ENCODE peak calls at places on chromosome 3, in ten cellular contexts. W is A549, C is breast epithelium, Y is body of pancreas, Z is stomach, J is endothelial cell of umbilical vein, M is GM12878, L is tibial nerve, O is transverse colon, U is Peyer's patch. S is an unnamed sample.

GRCh38 chr3:63351159-63352007 is 73.3 kb downstream of the SYNPR start:
- DNase-seq in W (peak), C (no peak), Y (no peak), Z (no peak), J (peak), M (peak), L (no peak), O (no peak), U (no peak), S (no peak)

GRCh38 chr3:184662192-184662591 is 49.7 kb downstream of the MAGEF1 start:
- DNase-seq in W (no peak), C (no peak), Y (no peak), Z (no peak), J (no peak), M (no peak), L (no peak), O (no peak), U (no peak), S (no peak)

GRCh38 chr3:138938056-138938876 is 8.7 kb downstream of the FOXL2 start:
- DNase-seq in W (no peak), C (no peak), Y (no peak), Z (no peak), J (no peak), M (no peak), L (no peak), O (no peak), U (no peak), S (no peak)

GRCh38 chr3:50515565-50516047 is 12.2 kb upstream of the CACNA2D2 start:
- DNase-seq in W (no peak), C (no peak), Y (no peak), Z (no peak), J (peak), M (no peak), L (no peak), O (peak), U (no peak), S (no peak)

GRCh38 chr3:105425153-105425502 is 58.4 kb downstream of the ALCAM start:
- DNase-seq in W (no peak), C (no peak), Y (no peak), Z (no peak), J (no peak), M (no peak), L (no peak), O (no peak), U (no peak), S (no peak)

GRCh38 chr3:65884072-65884471 is 154.6 kb downstream of the MAGI1 start:
- DNase-seq in W (no peak), C (no peak), Y (no peak), Z (no peak), J (peak), M (no peak), L (no peak), O (no peak), U (no peak), S (no peak)

GRCh38 chr3:150761831-150762661 is 923 bp downstream of the SIAH2 start:
- DNase-seq in W (peak), C (no peak), Y (peak), Z (peak), J (peak), M (no peak), L (peak), O (peak), U (peak), S (peak)

GRCh38 chr3:171797873-171798272 is 12.4 kb downstream of the PLD1 start:
- DNase-seq in W (no peak), C (no peak), Y (no peak), Z (no peak), J (peak), M (no peak), L (no peak), O (no peak), U (no peak), S (no peak)

GRCh38 chr3:49454457-49454856 is 15.6 kb upstream of the DAG1 start:
- DNase-seq in W (no peak), C (no peak), Y (peak), Z (peak), J (no peak), M (no peak), L (no peak), O (no peak), U (no peak), S (peak)

GRCh38 chr3:72187131-72187530 is 402.2 kb upstream of the PROK2 start:
- DNase-seq in W (no peak), C (no peak), Y (no peak), Z (no peak), J (no peak), M (no peak), L (no peak), O (no peak), U (no peak), S (no peak)

GRCh38 chr3:42839616-42840015 is 30.4 kb downstream of the ACKR2 start:
- DNase-seq in W (peak), C (no peak), Y (peak), Z (peak), J (peak), M (peak), L (no peak), O (peak), U (no peak), S (peak)

GRCh38 chr3:189685854-189686253 is 54.7 kb downstream of the TP63 start:
- DNase-seq in W (no peak), C (no peak), Y (no peak), Z (no peak), J (peak), M (no peak), L (no peak), O (no peak), U (no peak), S (no peak)

GRCh38 chr3:196969660-196970546 is 1.3 kb upstream of the PIGZ start:
- DNase-seq in W (peak), C (no peak), Y (peak), Z (peak), J (peak), M (no peak), L (no peak), O (peak), U (peak), S (peak)
- TF ChIP-seq POLR2A in W (no peak), C (no peak), Y (no peak), Z (no peak), J (peak), M (peak), L (peak), O (no peak), U (no peak), S (no peak)

DNA sequence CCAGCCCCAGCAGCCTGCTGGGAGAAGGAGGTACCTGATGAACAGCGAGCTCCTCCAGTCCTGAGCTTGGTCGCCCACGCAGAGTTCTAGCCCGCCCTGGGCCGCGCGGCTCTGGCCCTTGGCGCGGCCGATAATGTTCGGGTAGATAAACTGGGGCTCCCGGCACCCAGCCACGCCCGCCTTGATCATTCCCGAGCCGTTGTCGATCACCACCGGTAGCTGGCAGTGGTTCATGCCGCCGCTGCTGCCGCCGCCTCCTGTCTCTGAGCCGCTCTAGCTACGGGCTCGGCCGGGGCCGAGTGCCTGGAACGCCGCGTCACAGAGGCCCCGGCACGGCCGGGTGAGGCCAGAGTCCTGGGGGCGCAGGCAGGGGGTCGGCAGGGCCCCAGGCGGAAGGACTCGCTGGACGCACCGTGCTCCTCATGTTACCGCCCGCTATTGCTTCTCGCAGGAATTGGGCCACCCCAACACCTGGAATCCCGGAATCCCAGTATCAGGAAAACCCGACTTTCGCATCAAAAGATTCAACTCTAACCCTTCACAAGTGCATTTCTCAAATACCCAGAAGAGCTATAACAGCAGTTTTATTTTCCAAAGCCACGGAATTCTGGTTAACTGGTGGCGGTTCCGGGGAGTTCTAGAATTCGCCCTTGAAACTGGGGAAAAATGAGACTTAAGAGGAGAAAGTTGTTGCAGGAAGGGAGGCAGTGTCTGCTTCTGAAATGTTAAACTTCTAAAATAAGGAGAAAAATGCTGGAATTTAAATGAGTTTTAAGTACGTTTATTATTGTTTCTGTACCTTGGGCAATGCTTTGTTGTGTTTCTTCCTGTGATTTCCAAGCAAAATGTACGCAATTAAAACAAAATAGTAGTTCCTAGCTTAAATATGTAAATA is at the start of gene ACTRT3:
- DNase-seq in W (peak), C (peak), Y (peak), Z (peak), J (peak), M (no peak), L (peak), O (peak), U (peak), S (peak)
- TF ChIP-seq POLR2A in W (peak), C (no peak), Y (peak), Z (no peak), J (peak), M (peak), L (peak), O (peak), U (peak), S (no peak)

GRCh38 chr3:177141899-177142651 is 55.2 kb downstream of the TBL1XR1 start:
- DNase-seq in W (no peak), C (no peak), Y (no peak), Z (no peak), J (no peak), M (no peak), L (no peak), O (no peak), U (no peak), S (no peak)

GRCh38 chr3:177145402-177145801 is 51.9 kb downstream of the TBL1XR1 start:
- DNase-seq in W (no peak), C (no peak), Y (no peak), Z (no peak), J (no peak), M (no peak), L (no peak), O (no peak), U (no peak), S (no peak)

GRCh38 chr3:177145954-177146353 is 51.3 kb downstream of the TBL1XR1 start:
- DNase-seq in W (no peak), C (no peak), Y (no peak), Z (no peak), J (no peak), M (no peak), L (no peak), O (no peak), U (no peak), S (no peak)

GRCh38 chr3:177146646-177147045 is 50.6 kb downstream of the TBL1XR1 start:
- DNase-seq in W (no peak), C (no peak), Y (no peak), Z (no peak), J (no peak), M (no peak), L (no peak), O (no peak), U (no peak), S (no peak)

DNA sequence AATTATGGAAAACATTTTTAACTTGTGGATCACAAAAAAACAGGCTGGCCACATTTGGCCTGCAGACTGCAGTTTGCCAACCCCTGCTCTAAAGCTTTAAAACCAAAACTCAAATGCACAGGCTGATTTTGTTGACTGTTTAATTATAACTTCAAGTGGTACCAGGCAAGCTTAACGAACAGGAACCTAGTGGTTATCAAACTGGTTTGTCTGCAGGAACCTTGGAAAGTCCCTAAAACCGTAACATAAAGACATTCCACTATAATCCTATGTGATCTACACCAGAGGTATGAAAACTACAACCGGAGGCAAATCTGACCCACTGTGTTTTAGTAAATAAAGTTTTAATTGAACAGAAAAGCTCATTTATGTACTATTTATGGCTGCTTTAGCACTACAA is 52.4 kb downstream of the TBL1XR1 start:
- DNase-seq in W (no peak), C (no peak), Y (no peak), Z (no peak), J (no peak), M (peak), L (no peak), O (no peak), U (no peak), S (no peak)
- TF ChIP-seq POLR2A in W (no peak), C (no peak), Y (no peak), Z (no peak), J (no peak), M (no peak), L (no peak), O (no peak), U (no peak), S (no peak)

GRCh38 chr3:192570757-192571156 is 156.6 kb downstream of the FGF12 start:
- DNase-seq in W (no peak), C (no peak), Y (no peak), Z (no peak), J (no peak), M (no peak), L (no peak), O (no peak), U (no peak), S (no peak)

GRCh38 chr3:192570315-192570714 is 157.0 kb downstream of the FGF12 start:
- DNase-seq in W (no peak), C (no peak), Y (no peak), Z (no peak), J (no peak), M (no peak), L (no peak), O (no peak), U (no peak), S (no peak)

GRCh38 chr3:192564611-192565010 is 162.7 kb downstream of the FGF12 start:
- DNase-seq in W (no peak), C (no peak), Y (no peak), Z (no peak), J (no peak), M (no peak), L (no peak), O (no peak), U (no peak), S (no peak)

GRCh38 chr3:192563417-192563816 is 163.9 kb downstream of the FGF12 start:
- DNase-seq in W (no peak), C (no peak), Y (no peak), Z (no peak), J (no peak), M (no peak), L (no peak), O (no peak), U (no peak), S (no peak)

DNA sequence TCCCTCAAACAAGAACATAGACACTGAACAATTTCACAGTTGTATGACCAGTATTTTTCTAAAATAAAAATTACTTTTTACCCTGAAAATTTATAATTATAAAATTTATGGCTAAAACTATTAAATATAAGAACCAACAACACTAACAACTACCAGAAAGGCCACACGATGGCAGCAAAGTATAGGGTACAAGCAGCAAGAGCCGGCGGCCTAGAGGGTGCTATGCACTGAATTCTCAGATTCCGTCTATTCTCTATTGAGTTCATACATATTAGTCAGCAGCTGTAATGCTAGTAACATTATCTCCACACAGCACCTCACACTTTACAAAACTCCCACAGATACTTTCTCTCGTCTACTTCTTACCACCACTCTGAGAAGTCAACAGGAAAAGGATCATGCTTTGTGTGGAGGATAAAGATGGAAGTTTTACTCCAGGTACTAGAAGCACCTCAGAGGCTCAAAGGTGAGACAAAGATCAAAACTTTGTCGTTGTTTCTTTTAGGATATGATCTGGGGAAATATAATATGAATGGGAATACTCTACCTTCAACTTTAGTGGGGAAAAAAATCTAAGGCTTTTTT is 160.5 kb downstream of the FGF12 start:
- DNase-seq in W (peak), C (peak), Y (peak), Z (peak), J (peak), M (peak), L (peak), O (peak), U (no peak), S (peak)
- TF ChIP-seq POLR2A in W (no peak), C (no peak), Y (no peak), Z (no peak), J (no peak), M (no peak), L (no peak), O (no peak), U (no peak), S (no peak)